ENCODE peak calls at places on chromosomes 7 and 10, in nine cellular contexts. One of them, this sample, is unnamed.

GRCh38 chr7:151851160-151851751 is 25.7 kb downstream of the PRKAG2 start:
- DNase-seq in globus pallidus: peak
- DNase-seq in NCI-H1092: no peak
- DNase-seq in GM03348: no peak
- DNase-seq in AML-193: peak
- DNase-seq in amniotic stem cell: no peak
- DNase-seq in pancreas: peak
- DNase-seq in dorsolateral prefrontal cortex: no peak
- DNase-seq in stimulated activated CD4-positive, alpha-beta T cell treated with anti-CD3 and anti-CD28 coated beads, TNF-alpha, amount 100 ng/mL, for 4 hours: no peak
- DNase-seq in this sample: no peak

GRCh38 chr10:30176182-30176581 is 116.8 kb upstream of the JCAD start:
- DNase-seq in globus pallidus: no peak
- DNase-seq in NCI-H1092: no peak
- DNase-seq in GM03348: peak
- DNase-seq in AML-193: no peak
- DNase-seq in amniotic stem cell: no peak
- DNase-seq in pancreas: no peak
- DNase-seq in dorsolateral prefrontal cortex: no peak
- DNase-seq in stimulated activated CD4-positive, alpha-beta T cell treated with anti-CD3 and anti-CD28 coated beads, TNF-alpha, amount 100 ng/mL, for 4 hours: no peak
- DNase-seq in this sample: no peak

GRCh38 chr7:50119815-50120637 is 27.0 kb upstream of the ZPBP start:
- DNase-seq in globus pallidus: no peak
- DNase-seq in NCI-H1092: peak
- DNase-seq in GM03348: no peak
- DNase-seq in AML-193: peak
- DNase-seq in amniotic stem cell: no peak
- DNase-seq in pancreas: no peak
- DNase-seq in dorsolateral prefrontal cortex: no peak
- DNase-seq in stimulated activated CD4-positive, alpha-beta T cell treated with anti-CD3 and anti-CD28 coated beads, TNF-alpha, amount 100 ng/mL, for 4 hours: no peak
- DNase-seq in this sample: no peak

GRCh38 chr10:97540669-97541500 is 31.7 kb upstream of the ANKRD2 start:
- DNase-seq in globus pallidus: no peak
- DNase-seq in NCI-H1092: no peak
- DNase-seq in GM03348: no peak
- DNase-seq in AML-193: no peak
- DNase-seq in amniotic stem cell: no peak
- DNase-seq in pancreas: no peak
- DNase-seq in dorsolateral prefrontal cortex: no peak
- DNase-seq in stimulated activated CD4-positive, alpha-beta T cell treated with anti-CD3 and anti-CD28 coated beads, TNF-alpha, amount 100 ng/mL, for 4 hours: no peak
- DNase-seq in this sample: no peak

GRCh38 chr10:35153723-35154122 is 27.1 kb downstream of the CREM start:
- DNase-seq in globus pallidus: no peak
- DNase-seq in NCI-H1092: no peak
- DNase-seq in GM03348: no peak
- DNase-seq in AML-193: no peak
- DNase-seq in amniotic stem cell: no peak
- DNase-seq in pancreas: no peak
- DNase-seq in dorsolateral prefrontal cortex: no peak
- DNase-seq in stimulated activated CD4-positive, alpha-beta T cell treated with anti-CD3 and anti-CD28 coated beads, TNF-alpha, amount 100 ng/mL, for 4 hours: no peak
- DNase-seq in this sample: no peak

GRCh38 chr10:124376411-124376810 is 42.3 kb downstream of the OAT start:
- DNase-seq in globus pallidus: no peak
- DNase-seq in NCI-H1092: no peak
- DNase-seq in GM03348: no peak
- DNase-seq in AML-193: no peak
- DNase-seq in amniotic stem cell: no peak
- DNase-seq in pancreas: no peak
- DNase-seq in dorsolateral prefrontal cortex: no peak
- DNase-seq in stimulated activated CD4-positive, alpha-beta T cell treated with anti-CD3 and anti-CD28 coated beads, TNF-alpha, amount 100 ng/mL, for 4 hours: no peak
- DNase-seq in this sample: no peak

GRCh38 chr7:95960706-95961244 is 188.4 kb downstream of the DYNC1I1 start:
- DNase-seq in globus pallidus: no peak
- DNase-seq in NCI-H1092: no peak
- DNase-seq in GM03348: no peak
- DNase-seq in AML-193: no peak
- DNase-seq in amniotic stem cell: no peak
- DNase-seq in pancreas: no peak
- DNase-seq in dorsolateral prefrontal cortex: no peak
- DNase-seq in stimulated activated CD4-positive, alpha-beta T cell treated with anti-CD3 and anti-CD28 coated beads, TNF-alpha, amount 100 ng/mL, for 4 hours: no peak
- DNase-seq in this sample: no peak

GRCh38 chr7:96949766-96950165 is 55.6 kb upstream of the DLX6 start:
- DNase-seq in globus pallidus: peak
- DNase-seq in NCI-H1092: peak
- DNase-seq in GM03348: no peak
- DNase-seq in AML-193: no peak
- DNase-seq in amniotic stem cell: peak
- DNase-seq in pancreas: no peak
- DNase-seq in dorsolateral prefrontal cortex: no peak
- DNase-seq in stimulated activated CD4-positive, alpha-beta T cell treated with anti-CD3 and anti-CD28 coated beads, TNF-alpha, amount 100 ng/mL, for 4 hours: no peak
- DNase-seq in this sample: no peak

GRCh38 chr7:17027143-17027802 is 145.5 kb upstream of the AGR3 start:
- DNase-seq in globus pallidus: no peak
- DNase-seq in NCI-H1092: no peak
- DNase-seq in GM03348: peak
- DNase-seq in AML-193: peak
- DNase-seq in amniotic stem cell: no peak
- DNase-seq in pancreas: no peak
- DNase-seq in dorsolateral prefrontal cortex: no peak
- DNase-seq in stimulated activated CD4-positive, alpha-beta T cell treated with anti-CD3 and anti-CD28 coated beads, TNF-alpha, amount 100 ng/mL, for 4 hours: no peak
- DNase-seq in this sample: no peak

GRCh38 chr7:92698237-92698841 is 108.1 kb upstream of the FAM133B start:
- DNase-seq in globus pallidus: peak
- DNase-seq in NCI-H1092: peak
- DNase-seq in GM03348: peak
- DNase-seq in AML-193: no peak
- DNase-seq in amniotic stem cell: peak
- DNase-seq in pancreas: peak
- DNase-seq in dorsolateral prefrontal cortex: no peak
- DNase-seq in stimulated activated CD4-positive, alpha-beta T cell treated with anti-CD3 and anti-CD28 coated beads, TNF-alpha, amount 100 ng/mL, for 4 hours: no peak
- DNase-seq in this sample: peak

GRCh38 chr10:46523881-46524470 is 32.5 kb downstream of the GPRIN2 start:
- DNase-seq in globus pallidus: no peak
- DNase-seq in NCI-H1092: no peak
- DNase-seq in GM03348: no peak
- DNase-seq in AML-193: no peak
- DNase-seq in amniotic stem cell: peak
- DNase-seq in pancreas: no peak
- DNase-seq in dorsolateral prefrontal cortex: no peak
- DNase-seq in stimulated activated CD4-positive, alpha-beta T cell treated with anti-CD3 and anti-CD28 coated beads, TNF-alpha, amount 100 ng/mL, for 4 hours: no peak
- DNase-seq in this sample: peak

GRCh38 chr10:72337039-72337629 is 17.6 kb downstream of the DNAJB12 start:
- DNase-seq in globus pallidus: peak
- DNase-seq in NCI-H1092: peak
- DNase-seq in GM03348: peak
- DNase-seq in AML-193: peak
- DNase-seq in amniotic stem cell: no peak
- DNase-seq in pancreas: peak
- DNase-seq in dorsolateral prefrontal cortex: peak
- DNase-seq in stimulated activated CD4-positive, alpha-beta T cell treated with anti-CD3 and anti-CD28 coated beads, TNF-alpha, amount 100 ng/mL, for 4 hours: no peak
- DNase-seq in this sample: no peak

GRCh38 chr10:18350340-18350739 is 210.1 kb downstream of the CACNB2 start:
- DNase-seq in globus pallidus: no peak
- DNase-seq in NCI-H1092: peak
- DNase-seq in GM03348: no peak
- DNase-seq in AML-193: no peak
- DNase-seq in amniotic stem cell: no peak
- DNase-seq in pancreas: no peak
- DNase-seq in dorsolateral prefrontal cortex: no peak
- DNase-seq in stimulated activated CD4-positive, alpha-beta T cell treated with anti-CD3 and anti-CD28 coated beads, TNF-alpha, amount 100 ng/mL, for 4 hours: no peak
- DNase-seq in this sample: no peak

GRCh38 chr10:131946321-131946751 is 35.4 kb downstream of the BNIP3 start:
- DNase-seq in globus pallidus: no peak
- DNase-seq in NCI-H1092: no peak
- DNase-seq in GM03348: peak
- DNase-seq in AML-193: no peak
- DNase-seq in amniotic stem cell: peak
- DNase-seq in pancreas: peak
- DNase-seq in dorsolateral prefrontal cortex: no peak
- DNase-seq in stimulated activated CD4-positive, alpha-beta T cell treated with anti-CD3 and anti-CD28 coated beads, TNF-alpha, amount 100 ng/mL, for 4 hours: no peak
- DNase-seq in this sample: peak